ENCODE peak calls at places on chromosomes 11 and 22, in seven cellular contexts. One of them, this sample, is unnamed.

GRCh38 chr22:23219787-23220484 is 39.6 kb downstream of the BCR start:
- DNase-seq in K562: no peak
- DNase-seq in Karpas-422: peak; percentile 96
- DNase-seq in fibroblast of lung: peak; percentile 44
- DNase-seq in mammary epithelial cell: peak; percentile 52
- DNase-seq in kidney: peak; percentile 91
- DNase-seq in endothelial cell of umbilical vein: peak; percentile 73
- DNase-seq in this sample: peak; percentile 37

GRCh38 chr11:1741741-1742140 is 8.7 kb downstream of the IFITM10 start:
- DNase-seq in Karpas-422: no peak
- DNase-seq in kidney: no peak
- DNase-seq in K562: no peak
- DNase-seq in mammary epithelial cell: no peak
- DNase-seq in fibroblast of lung: no peak
- DNase-seq in endothelial cell of umbilical vein: no peak
- DNase-seq in this sample: no peak

GRCh38 chr11:119717839-119718534 is 11.0 kb downstream of the NECTIN1 start:
- DNase-seq in endothelial cell of umbilical vein: no peak
- DNase-seq in mammary epithelial cell: no peak
- DNase-seq in fibroblast of lung: no peak
- DNase-seq in Karpas-422: no peak
- DNase-seq in K562: no peak
- DNase-seq in kidney: no peak
- DNase-seq in this sample: no peak

GRCh38 chr22:24413726-24414385 is 13.5 kb upstream of the ADORA2A start:
- DNase-seq in fibroblast of lung: no peak
- DNase-seq in K562: no peak
- DNase-seq in Karpas-422: no peak
- DNase-seq in kidney: peak; percentile 64
- DNase-seq in endothelial cell of umbilical vein: no peak
- DNase-seq in mammary epithelial cell: no peak
- DNase-seq in this sample: no peak

GRCh38 chr22:29797351-29797750 is 30.2 kb downstream of the UQCR10 start:
- DNase-seq in fibroblast of lung: no peak
- DNase-seq in K562: no peak
- DNase-seq in Karpas-422: no peak
- DNase-seq in mammary epithelial cell: no peak
- DNase-seq in kidney: no peak
- DNase-seq in endothelial cell of umbilical vein: no peak
- DNase-seq in this sample: no peak

GRCh38 chr11:125167954-125168821 is 3.6 kb downstream of the PKNOX2 start:
- DNase-seq in endothelial cell of umbilical vein: no peak
- DNase-seq in kidney: no peak
- DNase-seq in Karpas-422: no peak
- DNase-seq in mammary epithelial cell: no peak
- DNase-seq in K562: no peak
- DNase-seq in fibroblast of lung: peak; percentile 89
- DNase-seq in this sample: peak; percentile 65

GRCh38 chr11:86174101-86175046 is 70.2 kb upstream of the EED start:
- DNase-seq in K562: peak; percentile 79
- DNase-seq in endothelial cell of umbilical vein: peak; percentile 100
- DNase-seq in kidney: peak; percentile 85
- DNase-seq in mammary epithelial cell: peak; percentile 97
- DNase-seq in fibroblast of lung: peak; percentile 97
- DNase-seq in Karpas-422: no peak
- DNase-seq in this sample: peak; percentile 93

GRCh38 chr22:39094717-39095389 is 2.2 kb upstream of the APOBEC3H start:
- DNase-seq in kidney: no peak
- DNase-seq in K562: no peak
- DNase-seq in Karpas-422: no peak
- DNase-seq in fibroblast of lung: no peak
- DNase-seq in mammary epithelial cell: no peak
- DNase-seq in endothelial cell of umbilical vein: no peak
- DNase-seq in this sample: no peak

GRCh38 chr11:33987975-33988580 is 63.5 kb upstream of the CAPRIN1 start:
- DNase-seq in endothelial cell of umbilical vein: peak; percentile 80
- DNase-seq in mammary epithelial cell: peak; percentile 48
- DNase-seq in kidney: no peak
- DNase-seq in fibroblast of lung: peak; percentile 90
- DNase-seq in Karpas-422: peak; percentile 94
- DNase-seq in K562: peak; percentile 69
- DNase-seq in this sample: peak; percentile 93

GRCh38 chr11:57778318-57779037 is 16.9 kb downstream of the CTNND1 start:
- DNase-seq in Karpas-422: no peak
- DNase-seq in mammary epithelial cell: peak; percentile 86
- DNase-seq in kidney: peak; percentile 97
- DNase-seq in K562: peak; percentile 71
- DNase-seq in fibroblast of lung: peak; percentile 96
- DNase-seq in endothelial cell of umbilical vein: peak; percentile 100
- DNase-seq in this sample: peak; percentile 94

GRCh38 chr11:126156814-126157213 is 54.6 kb downstream of the RPUSD4 start:
- DNase-seq in endothelial cell of umbilical vein: no peak
- DNase-seq in kidney: no peak
- DNase-seq in mammary epithelial cell: no peak
- DNase-seq in fibroblast of lung: no peak
- DNase-seq in Karpas-422: peak; percentile 21
- DNase-seq in K562: no peak
- DNase-seq in this sample: peak; percentile 54

GRCh38 chr11:31441296-31441695 is 68.1 kb downstream of the IMMP1L start:
- DNase-seq in endothelial cell of umbilical vein: no peak
- DNase-seq in kidney: no peak
- DNase-seq in Karpas-422: no peak
- DNase-seq in mammary epithelial cell: no peak
- DNase-seq in fibroblast of lung: no peak
- DNase-seq in K562: no peak
- DNase-seq in this sample: no peak

GRCh38 chr22:26986884-26987283 is 329.5 kb downstream of the MIAT start:
- DNase-seq in K562: no peak
- DNase-seq in mammary epithelial cell: no peak
- DNase-seq in Karpas-422: peak; percentile 59
- DNase-seq in kidney: no peak
- DNase-seq in fibroblast of lung: no peak
- DNase-seq in endothelial cell of umbilical vein: no peak
- DNase-seq in this sample: no peak

GRCh38 chr11:37632748-37633147 is 1034.7 kb upstream of the RAG2 start:
- DNase-seq in Karpas-422: no peak
- DNase-seq in endothelial cell of umbilical vein: no peak
- DNase-seq in kidney: no peak
- DNase-seq in K562: no peak
- DNase-seq in fibroblast of lung: no peak
- DNase-seq in mammary epithelial cell: no peak
- DNase-seq in this sample: no peak

GRCh38 chr11:134945993-134946392 is 534.0 kb upstream of the B3GAT1 start:
- DNase-seq in fibroblast of lung: no peak
- DNase-seq in endothelial cell of umbilical vein: no peak
- DNase-seq in Karpas-422: no peak
- DNase-seq in mammary epithelial cell: no peak
- DNase-seq in K562: no peak
- DNase-seq in kidney: no peak
- DNase-seq in this sample: no peak

GRCh38 chr11:69705246-69705856 is 1.5 kb upstream of the FGF19 start:
- DNase-seq in endothelial cell of umbilical vein: no peak
- DNase-seq in fibroblast of lung: no peak
- DNase-seq in mammary epithelial cell: no peak
- DNase-seq in kidney: no peak
- DNase-seq in K562: no peak
- DNase-seq in Karpas-422: no peak
- DNase-seq in this sample: no peak

GRCh38 chr11:108959874-108960273 is 295.0 kb downstream of the DDX10 start:
- DNase-seq in mammary epithelial cell: no peak
- DNase-seq in K562: no peak
- DNase-seq in endothelial cell of umbilical vein: no peak
- DNase-seq in Karpas-422: no peak
- DNase-seq in kidney: no peak
- DNase-seq in fibroblast of lung: no peak
- DNase-seq in this sample: no peak

GRCh38 chr11:77081976-77082836 is 15.4 kb downstream of the CAPN5 start:
- DNase-seq in endothelial cell of umbilical vein: no peak
- DNase-seq in fibroblast of lung: no peak
- DNase-seq in K562: no peak
- DNase-seq in mammary epithelial cell: no peak
- DNase-seq in Karpas-422: no peak
- DNase-seq in kidney: peak; percentile 43
- DNase-seq in this sample: no peak

GRCh38 chr11:118260353-118260752 is 3.7 kb downstream of the MPZL2 start:
- DNase-seq in fibroblast of lung: no peak
- DNase-seq in mammary epithelial cell: no peak
- DNase-seq in Karpas-422: no peak
- DNase-seq in kidney: no peak
- DNase-seq in K562: no peak
- DNase-seq in endothelial cell of umbilical vein: no peak
- DNase-seq in this sample: no peak

GRCh38 chr11:32033491-32033890 is 57.4 kb upstream of the RCN1 start:
- DNase-seq in kidney: no peak
- DNase-seq in endothelial cell of umbilical vein: no peak
- DNase-seq in K562: no peak
- DNase-seq in mammary epithelial cell: no peak
- DNase-seq in Karpas-422: no peak
- DNase-seq in fibroblast of lung: peak; percentile 5
- DNase-seq in this sample: no peak

GRCh38 chr22:37426532-37427127 is 649 bp downstream of the ELFN2 start:
- DNase-seq in mammary epithelial cell: no peak
- DNase-seq in endothelial cell of umbilical vein: no peak
- DNase-seq in kidney: no peak
- DNase-seq in fibroblast of lung: no peak
- DNase-seq in K562: no peak
- DNase-seq in Karpas-422: no peak
- DNase-seq in this sample: no peak

GRCh38 chr11:44680982-44681597 is 45.7 kb upstream of the TSPAN18 start:
- DNase-seq in endothelial cell of umbilical vein: no peak
- DNase-seq in Karpas-422: no peak
- DNase-seq in kidney: no peak
- DNase-seq in mammary epithelial cell: peak; percentile 60
- DNase-seq in K562: no peak
- DNase-seq in fibroblast of lung: no peak
- DNase-seq in this sample: no peak

GRCh38 chr11:135069043-135069442 is 657.0 kb upstream of the B3GAT1 start:
- DNase-seq in fibroblast of lung: no peak
- DNase-seq in K562: no peak
- DNase-seq in kidney: no peak
- DNase-seq in Karpas-422: no peak
- DNase-seq in endothelial cell of umbilical vein: no peak
- DNase-seq in mammary epithelial cell: no peak
- DNase-seq in this sample: no peak

GRCh38 chr11:89267660-89268302 is 90.1 kb downstream of the TYR start:
- DNase-seq in Karpas-422: no peak
- DNase-seq in K562: no peak
- DNase-seq in mammary epithelial cell: no peak
- DNase-seq in fibroblast of lung: no peak
- DNase-seq in kidney: no peak
- DNase-seq in endothelial cell of umbilical vein: no peak
- DNase-seq in this sample: no peak
- H3K9ac ChIP-seq in Karpas-422: no peak overlapping the region
- H3K9ac ChIP-seq in K562: no peak overlapping the region
- H3K9ac ChIP-seq in mammary epithelial cell: no peak overlapping the region
- H3K9ac ChIP-seq in fibroblast of lung: no peak overlapping the region
- H3K9ac ChIP-seq in kidney: no peak overlapping the region
- H3K9ac ChIP-seq in endothelial cell of umbilical vein: no peak overlapping the region
- H3K9ac ChIP-seq in this sample: no peak overlapping the region

DNA sequence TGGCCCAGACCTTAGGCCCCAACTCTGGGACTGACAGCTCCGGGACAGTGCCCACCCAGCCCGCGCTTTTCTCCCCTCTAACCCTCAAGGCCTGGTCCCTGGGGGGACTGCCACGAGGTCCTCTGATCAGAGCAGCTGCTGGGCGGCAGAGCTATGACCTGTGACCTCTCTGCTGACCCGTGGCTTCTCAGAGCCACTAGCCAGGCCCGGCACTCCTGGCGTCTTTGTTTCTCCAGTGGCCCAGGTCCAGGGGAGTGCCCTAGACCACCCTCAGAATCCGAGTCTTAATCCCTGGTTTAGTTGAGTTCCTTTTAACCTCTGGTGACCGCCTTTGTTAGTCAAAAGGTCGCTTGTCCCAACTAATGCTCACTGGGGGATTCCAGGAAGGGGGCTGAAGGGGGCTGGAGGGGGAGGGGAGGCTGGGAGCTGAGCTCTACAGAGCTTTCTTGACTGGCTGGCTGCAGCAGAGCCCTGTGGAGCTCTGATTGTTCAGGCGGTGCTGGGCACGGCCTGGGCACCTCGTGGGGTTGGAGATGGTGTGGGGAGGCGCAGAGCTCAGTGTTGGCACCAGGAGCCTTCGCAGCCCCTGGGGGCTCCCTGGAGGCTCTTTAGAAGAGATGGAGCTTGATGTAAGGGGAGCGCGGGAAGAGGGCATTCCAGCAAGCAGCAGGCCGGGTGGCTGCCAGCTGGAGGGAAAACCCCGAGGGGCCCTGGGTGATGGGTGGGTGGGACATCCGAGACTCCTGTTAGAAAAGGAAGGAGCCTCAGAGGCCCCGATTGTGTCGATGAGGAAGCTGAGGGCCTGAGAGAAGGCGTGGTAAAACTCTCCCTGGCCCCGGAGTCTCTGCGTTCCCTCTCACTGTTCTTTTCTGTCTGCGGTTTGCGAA is 1.4 kb downstream of the FBLN1 start:
- DNase-seq in Karpas-422: no peak
- DNase-seq in fibroblast of lung: peak; percentile 63
- DNase-seq in endothelial cell of umbilical vein: no peak
- DNase-seq in K562: no peak
- DNase-seq in kidney: peak; percentile 72
- DNase-seq in mammary epithelial cell: peak; percentile 79
- DNase-seq in this sample: peak; percentile 53
- H3K4me3 ChIP-seq in Karpas-422: no peak overlapping the region
- H3K4me3 ChIP-seq in fibroblast of lung: peak overlapping the region; percentile 90
- H3K4me3 ChIP-seq in endothelial cell of umbilical vein: no peak overlapping the region
- H3K4me3 ChIP-seq in K562: no peak overlapping the region
- H3K4me3 ChIP-seq in kidney: peak overlapping the region; percentile 37
- H3K4me3 ChIP-seq in mammary epithelial cell: peak overlapping the region; percentile 72
- H3K4me3 ChIP-seq in this sample: peak overlapping the region; percentile 80

GRCh38 chr11:41099654-41100053 is 359.8 kb downstream of the LRRC4C start:
- DNase-seq in fibroblast of lung: no peak
- DNase-seq in K562: no peak
- DNase-seq in endothelial cell of umbilical vein: no peak
- DNase-seq in kidney: no peak
- DNase-seq in mammary epithelial cell: no peak
- DNase-seq in Karpas-422: no peak
- DNase-seq in this sample: no peak
- H3K9me3 ChIP-seq in fibroblast of lung: no peaks in the 10 kb centered on the region
- H3K9me3 ChIP-seq in K562: no peaks in the 10 kb centered on the region
- H3K9me3 ChIP-seq in endothelial cell of umbilical vein: no peaks in the 10 kb centered on the region
- H3K9me3 ChIP-seq in kidney: no peaks in the 10 kb centered on the region
- H3K9me3 ChIP-seq in mammary epithelial cell: no peaks in the 10 kb centered on the region
- H3K9me3 ChIP-seq in Karpas-422: peaks cover 22% of the 10 kb centered on the region
- H3K9me3 ChIP-seq in this sample: no peaks in the 10 kb centered on the region

DNA sequence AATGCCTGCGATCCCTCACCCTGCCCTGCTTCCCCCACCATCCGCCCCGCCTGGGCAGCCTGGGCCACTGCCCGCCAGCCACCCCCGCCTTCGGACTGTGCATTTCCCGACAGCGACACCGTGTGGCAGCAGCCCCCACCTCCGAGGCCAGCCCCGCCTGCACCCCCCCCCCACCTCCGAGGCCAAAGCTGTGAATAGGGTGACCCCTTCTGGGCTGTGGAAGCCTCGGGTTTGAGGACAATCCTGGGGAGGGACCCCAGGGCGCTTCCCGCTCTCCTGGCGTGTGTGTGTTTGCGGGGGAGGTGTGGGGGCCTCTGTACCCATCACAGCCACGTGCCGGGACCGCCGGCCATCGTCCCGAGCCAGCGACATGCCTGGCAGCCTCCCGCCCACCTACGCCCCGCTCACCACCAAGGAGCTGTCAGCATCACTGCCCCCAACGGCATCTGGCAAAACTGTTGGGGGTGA is 33.8 kb upstream of the PPARA start:
- DNase-seq in K562: peak; percentile 94
- DNase-seq in endothelial cell of umbilical vein: peak; percentile 85
- DNase-seq in kidney: peak; percentile 98
- DNase-seq in Karpas-422: peak; percentile 95
- DNase-seq in mammary epithelial cell: peak; percentile 63
- DNase-seq in fibroblast of lung: peak; percentile 82
- DNase-seq in this sample: peak; percentile 94
- H3K9ac ChIP-seq in K562: peak overlapping the region; percentile 35
- H3K9ac ChIP-seq in endothelial cell of umbilical vein: no peak overlapping the region
- H3K9ac ChIP-seq in kidney: peak overlapping the region; percentile 35
- H3K9ac ChIP-seq in Karpas-422: peak overlapping the region; percentile 37
- H3K9ac ChIP-seq in mammary epithelial cell: no peak overlapping the region
- H3K9ac ChIP-seq in fibroblast of lung: no peak overlapping the region
- H3K9ac ChIP-seq in this sample: peak overlapping the region; percentile 28

This sample was measured in adipocyte.